ENCODE peak calls at places on chromosomes 13 and 19, in eight cellular contexts. N is uterus, A is RWPE1, P is cardiac muscle cell, U is psoas muscle, B is transverse colon, Y is MM.1S, W is testis. F is an unnamed sample.

GRCh38 chr19:2865334-2866221 is 1.6 kb upstream of the ZNF556 start:
- DNase-seq in N (no peak), A (no peak), P (peak), U (no peak), B (no peak), Y (no peak), W (no peak), F (no peak)

GRCh38 chr13:33994198-33994597 is 176.2 kb downstream of the RFC3 start:
- DNase-seq in N (no peak), A (no peak), P (no peak), U (no peak), B (no peak), Y (peak), W (no peak), F (no peak)

GRCh38 chr19:29523568-29523967 is 2.2 kb upstream of the VSTM2B start:
- DNase-seq in N (no peak), A (no peak), P (no peak), U (no peak), B (no peak), Y (no peak), W (no peak), F (no peak)

GRCh38 chr19:16470911-16471811 is 609 bp downstream of the EPS15L1 start:
- DNase-seq in N (no peak), A (peak), P (peak), U (peak), B (peak), Y (peak), W (no peak), F (no peak)

GRCh38 chr19:8399681-8400188 is 9.6 kb downstream of the RAB11B start:
- DNase-seq in N (no peak), A (no peak), P (no peak), U (peak), B (no peak), Y (no peak), W (no peak), F (no peak)

GRCh38 chr13:100138859-100139491 is 50.1 kb downstream of the PCCA start:
- DNase-seq in N (no peak), A (no peak), P (no peak), U (no peak), B (no peak), Y (no peak), W (no peak), F (no peak)

GRCh38 chr19:46076951-46077814 is 36.4 kb upstream of the IGFL4 start:
- DNase-seq in N (peak), A (peak), P (peak), U (no peak), B (peak), Y (peak), W (peak), F (peak)

GRCh38 chr19:3365447-3366103 is 808 bp upstream of the NFIC start:
- DNase-seq in N (peak), A (no peak), P (peak), U (peak), B (peak), Y (no peak), W (peak), F (peak)

GRCh38 chr13:30863796-30864195 is 42.3 kb upstream of the MEDAG start:
- DNase-seq in N (no peak), A (no peak), P (no peak), U (no peak), B (no peak), Y (no peak), W (no peak), F (no peak)

GRCh38 chr13:41384749-41385503 is 72.4 kb upstream of the RGCC start:
- DNase-seq in N (no peak), A (peak), P (peak), U (no peak), B (no peak), Y (no peak), W (no peak), F (no peak)

GRCh38 chr19:12868540-12869112 is 12.6 kb downstream of the DNASE2 start:
- DNase-seq in N (no peak), A (peak), P (no peak), U (no peak), B (no peak), Y (no peak), W (peak), F (no peak)

GRCh38 chr13:38008636-38009035 is 139.1 kb upstream of the TRPC4 start:
- DNase-seq in N (no peak), A (no peak), P (peak), U (no peak), B (peak), Y (no peak), W (no peak), F (no peak)

GRCh38 chr19:21604351-21604926 is 99.0 kb downstream of the ZNF429 start:
- DNase-seq in N (no peak), A (peak), P (peak), U (no peak), B (no peak), Y (no peak), W (no peak), F (no peak)

GRCh38 chr13:114063545-114064515 is 68.6 kb downstream of the RASA3 start:
- DNase-seq in N (peak), A (no peak), P (peak), U (peak), B (peak), Y (peak), W (no peak), F (no peak)

GRCh38 chr19:13788991-13789390 is 6.3 kb upstream of the ZSWIM4 start:
- DNase-seq in N (no peak), A (no peak), P (peak), U (no peak), B (peak), Y (no peak), W (no peak), F (peak)

GRCh38 chr19:31548941-31549340 is 199.7 kb upstream of the TSHZ3 start:
- DNase-seq in N (no peak), A (no peak), P (peak), U (no peak), B (no peak), Y (no peak), W (peak), F (no peak)

GRCh38 chr13:110248449-110249143 is 58.4 kb downstream of the COL4A1 start:
- DNase-seq in N (no peak), A (no peak), P (no peak), U (no peak), B (no peak), Y (no peak), W (peak), F (no peak)

GRCh38 chr19:50959731-50960500 is 7.1 kb upstream of the KLK5 start:
- DNase-seq in N (no peak), A (no peak), P (peak), U (no peak), B (no peak), Y (no peak), W (no peak), F (no peak)

GRCh38 chr19:6229951-6230712 is 49.6 kb downstream of the MLLT1 start:
- DNase-seq in N (no peak), A (no peak), P (no peak), U (peak), B (no peak), Y (no peak), W (no peak), F (no peak)

GRCh38 chr13:66461021-66461420 is 769.1 kb downstream of the PCDH9 start:
- DNase-seq in N (no peak), A (no peak), P (peak), U (no peak), B (no peak), Y (no peak), W (no peak), F (no peak)

GRCh38 chr13:112896736-112897602 is 72.0 kb upstream of the MCF2L start:
- DNase-seq in N (no peak), A (no peak), P (no peak), U (peak), B (no peak), Y (no peak), W (no peak), F (no peak)

GRCh38 chr13:25905411-25906010 is 146.3 kb downstream of the SHISA2 start:
- DNase-seq in N (peak), A (no peak), P (no peak), U (no peak), B (peak), Y (no peak), W (no peak), F (no peak)

GRCh38 chr19:35268546-35269424 is at the start of gene USF2:
- DNase-seq in N (peak), A (peak), P (peak), U (peak), B (peak), Y (peak), W (peak), F (peak)

GRCh38 chr13:34294483-34295129 is 476.7 kb downstream of the RFC3 start:
- DNase-seq in N (no peak), A (no peak), P (peak), U (no peak), B (no peak), Y (no peak), W (peak), F (no peak)

GRCh38 chr13:44806841-44807240 is 182.4 kb downstream of the NUFIP1 start:
- DNase-seq in N (no peak), A (no peak), P (no peak), U (no peak), B (no peak), Y (no peak), W (no peak), F (no peak)
- H3K27ac ChIP-seq in N (no peak), A (no peak), P (no peak), U (no peak), B (no peak), Y (no peak), W (no peak), F (no peak)

DNA sequence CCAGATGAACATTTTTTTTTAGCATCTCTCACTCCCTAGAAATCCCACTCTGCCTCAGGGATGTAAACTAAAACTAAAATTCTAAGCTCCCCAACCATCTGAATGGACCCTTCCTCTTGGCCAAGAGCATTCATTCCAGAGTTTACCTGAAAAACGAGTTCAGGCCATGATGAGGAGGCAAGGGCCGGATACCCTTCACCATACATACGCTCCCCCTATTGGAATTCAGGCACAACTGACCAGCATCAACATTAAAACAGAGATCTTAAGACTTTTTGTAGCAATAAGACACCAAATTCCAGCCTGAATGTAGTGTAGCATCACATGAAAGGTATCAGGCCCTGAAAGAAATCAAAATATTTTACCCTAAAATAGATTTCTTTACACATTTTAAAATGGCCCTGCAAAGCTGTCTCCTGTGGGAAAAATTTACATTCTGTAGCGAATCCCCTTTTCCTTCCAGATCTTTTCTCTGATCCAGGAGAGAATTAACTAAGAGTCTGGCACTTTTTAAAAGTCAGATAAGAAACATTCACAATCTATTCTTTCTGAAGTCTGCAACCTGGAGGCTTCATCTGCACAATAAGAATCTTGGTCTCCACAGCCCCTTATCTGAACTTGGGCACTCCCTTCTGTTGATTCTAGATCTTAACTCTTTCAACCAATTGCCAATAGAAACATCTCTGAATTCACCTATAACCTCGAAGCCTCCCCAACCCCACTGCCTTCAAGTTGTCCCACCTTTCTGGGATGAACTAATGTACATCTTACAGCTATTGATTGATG is 888.5 kb downstream of the UQCRFS1 start:
- DNase-seq in N (no peak), A (no peak), P (peak), U (no peak), B (no peak), Y (no peak), W (no peak), F (no peak)
- TF ChIP-seq CTCF in N (no peak), A (no peak), P (peak), U (no peak), B (no peak), Y (no peak), W (no peak), F (no peak)

GRCh38 chr13:98188544-98189166 is 11.6 kb upstream of the RNF113B start:
- DNase-seq in N (no peak), A (no peak), P (no peak), U (no peak), B (no peak), Y (no peak), W (no peak), F (no peak)

GRCh38 chr13:98187862-98188261 is 10.8 kb upstream of the RNF113B start:
- DNase-seq in N (no peak), A (no peak), P (no peak), U (no peak), B (no peak), Y (no peak), W (peak), F (no peak)

GRCh38 chr13:98192008-98192407 is 14.9 kb upstream of the RNF113B start:
- DNase-seq in N (no peak), A (no peak), P (no peak), U (no peak), B (no peak), Y (no peak), W (no peak), F (no peak)

GRCh38 chr13:98190889-98191444 is 13.9 kb upstream of the RNF113B start:
- DNase-seq in N (no peak), A (no peak), P (no peak), U (no peak), B (no peak), Y (no peak), W (no peak), F (no peak)

DNA sequence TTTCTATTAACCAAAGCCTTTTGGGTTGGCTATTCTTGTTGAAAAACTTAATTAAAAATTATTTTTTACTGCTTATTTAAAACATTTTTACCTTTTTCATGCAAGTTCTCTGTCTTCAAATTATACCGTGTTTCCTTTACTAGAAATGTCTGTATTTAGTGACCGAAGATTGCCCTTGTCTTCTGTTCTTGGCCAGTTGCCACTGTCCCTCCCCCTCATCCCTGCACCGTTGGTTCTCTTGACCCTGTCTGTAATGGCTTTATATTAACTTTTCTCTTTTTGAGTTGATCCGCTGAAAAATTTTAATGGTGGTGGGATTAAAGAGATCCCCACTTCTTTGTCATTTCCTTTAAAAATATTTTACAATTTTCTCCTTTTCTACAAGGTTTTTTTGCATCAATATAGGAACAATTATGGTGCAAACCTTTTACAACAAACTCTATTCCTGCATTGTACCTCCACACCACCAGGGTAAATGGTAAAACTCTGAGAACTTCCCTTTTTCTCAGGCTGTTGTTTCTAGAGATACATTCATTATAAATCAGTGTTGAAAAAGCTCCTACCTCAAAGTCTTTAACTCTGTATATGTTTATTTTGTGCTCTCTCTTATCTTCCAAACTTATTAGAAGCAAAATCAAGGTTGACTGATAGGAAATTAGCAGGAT is 12.9 kb upstream of the RNF113B start:
- DNase-seq in N (no peak), A (no peak), P (peak), U (no peak), B (no peak), Y (no peak), W (peak), F (no peak)
- H3K27ac ChIP-seq in N (no peak), A (no peak), P (no peak), U (no peak), B (no peak), Y (no peak), W (no peak), F (no peak)

GRCh38 chr13:29174093-29174492 is 354.0 kb downstream of the MTUS2 start:
- DNase-seq in N (no peak), A (no peak), P (no peak), U (no peak), B (no peak), Y (no peak), W (no peak), F (no peak)
- TF ChIP-seq CTCF in N (no peak), A (no peak), P (no peak), U (no peak), B (no peak), Y (no peak), W (no peak), F (no peak)